ENCODE peak calls at places on chromosome 10, in seven cellular contexts. B is coronary artery; H is neural progenitor cell; M is CD4-positive, alpha-beta T cell; U is Peyer's patch; P is mammary epithelial cell; L is cardiac muscle cell. W is an unnamed sample.

GRCh38 chr10:26859241-26860025 is 1.3 kb downstream of the ABI1 start:
- DNase-seq in U (no peak), L (peak; percentile 32), H (peak; percentile 20), B (no peak), P (no peak), M (no peak), W (no peak)

GRCh38 chr10:69333205-69333604 is 54.9 kb downstream of the HK1 start:
- DNase-seq in M (no peak), H (peak; percentile 72), L (peak; percentile 83), U (peak; percentile 7), B (peak; percentile 90), P (peak; percentile 63), W (no peak)

GRCh38 chr10:123454987-123455386 is 211.2 kb upstream of the GPR26 start:
- DNase-seq in U (no peak), P (no peak), L (no peak), M (no peak), H (no peak), B (no peak), W (no peak)

GRCh38 chr10:52967806-52968795 is 195.5 kb upstream of the MBL2 start:
- DNase-seq in U (no peak), H (no peak), M (no peak), L (no peak), B (no peak), P (no peak), W (no peak)

GRCh38 chr10:114413398-114413797 is 9.1 kb upstream of the AFAP1L2 start:
- DNase-seq in L (no peak), M (no peak), B (no peak), U (no peak), H (no peak), P (peak; percentile 88), W (no peak)

GRCh38 chr10:17022898-17023297 is 106.7 kb downstream of the CUBN start:
- DNase-seq in M (no peak), L (no peak), P (no peak), U (no peak), H (no peak), B (no peak), W (no peak)

GRCh38 chr10:82889703-82890102 is 1014.7 kb downstream of the NRG3 start:
- DNase-seq in B (no peak), M (no peak), P (no peak), L (no peak), H (no peak), U (no peak), W (no peak)

GRCh38 chr10:114932945-114933344 is 5.0 kb upstream of the TRUB1 start:
- DNase-seq in U (no peak), P (no peak), B (no peak), M (no peak), L (no peak), H (no peak), W (no peak)

GRCh38 chr10:79102056-79102874 is 33.5 kb downstream of the ZMIZ1 start:
- DNase-seq in P (no peak), U (no peak), M (no peak), B (no peak), L (peak; percentile 81), H (peak; percentile 50), W (no peak)

GRCh38 chr10:69317175-69318086 is 39.1 kb downstream of the HK1 start:
- DNase-seq in M (no peak), L (no peak), B (no peak), P (peak; percentile 24), U (no peak), H (no peak), W (no peak)

GRCh38 chr10:121926669-121927360 is 1.0 kb downstream of the ATE1 start:
- DNase-seq in P (no peak), M (no peak), B (no peak), U (no peak), L (no peak), H (no peak), W (no peak)

GRCh38 chr10:132958886-132959295 is 16.5 kb upstream of the CFAP46 start:
- DNase-seq in B (no peak), H (no peak), P (no peak), M (no peak), U (no peak), L (no peak), W (no peak)

GRCh38 chr10:682931-683447 is 6.5 kb downstream of the DIP2C start:
- DNase-seq in U (no peak), P (no peak), M (no peak), H (no peak), L (no peak), B (no peak), W (no peak)

GRCh38 chr10:48604408-48605263 is at the start of gene ARHGAP22:
- DNase-seq in L (peak; percentile 50), H (peak; percentile 62), M (no peak), B (peak; percentile 79), P (peak; percentile 61), U (peak; percentile 61), W (peak; percentile 62)

GRCh38 chr10:62805139-62806092 is 896 bp downstream of the ADO start:
- DNase-seq in U (peak; percentile 71), B (peak; percentile 79), H (peak; percentile 78), L (peak; percentile 70), M (peak; percentile 64), P (peak; percentile 61), W (no peak)

GRCh38 chr10:122476034-122476695 is 14.8 kb downstream of the HTRA1 start:
- DNase-seq in P (peak; percentile 77), U (no peak), B (no peak), L (no peak), H (no peak), M (no peak), W (no peak)

GRCh38 chr10:67670401-67670800 is 25.6 kb downstream of the CTNNA3 start:
- DNase-seq in U (no peak), H (no peak), M (no peak), L (no peak), P (no peak), B (no peak), W (no peak)

GRCh38 chr10:63129888-63130287 is 3.2 kb upstream of the NRBF2 start:
- DNase-seq in L (no peak), B (no peak), U (no peak), P (no peak), M (no peak), H (peak; percentile 47), W (no peak)

DNA sequence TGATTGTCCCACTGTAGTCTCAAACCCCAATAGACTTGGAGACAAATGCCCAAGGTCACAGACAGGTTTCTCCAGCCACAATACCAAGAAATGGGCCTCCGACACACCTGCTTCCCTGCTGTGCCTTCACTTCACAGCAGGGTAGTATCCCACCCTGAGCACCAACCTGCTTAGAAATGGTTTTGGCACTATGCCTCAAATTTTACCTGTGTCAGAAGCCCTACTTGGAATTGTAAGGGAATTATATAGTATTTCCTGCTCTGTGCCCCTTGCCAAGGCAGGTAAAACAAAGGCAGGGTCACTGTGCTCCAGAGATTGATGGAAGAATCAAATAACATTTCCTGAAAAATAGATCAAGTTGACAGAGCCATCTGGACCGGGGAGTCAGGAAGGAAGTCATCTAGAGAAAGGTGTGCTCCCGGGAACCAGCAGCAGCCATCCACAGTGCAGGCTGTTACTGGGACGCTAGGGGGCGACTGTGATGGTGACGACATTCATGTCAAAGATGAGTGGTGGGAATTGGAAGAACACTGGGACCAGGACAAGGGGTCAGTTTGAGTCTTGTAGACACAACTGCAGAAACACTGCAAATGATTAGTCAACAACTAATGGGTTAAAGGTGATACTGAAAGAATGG is 117.8 kb upstream of the AKR1E2 start:
- DNase-seq in H (peak; percentile 50), L (no peak), U (no peak), P (no peak), B (no peak), M (no peak), W (no peak)
- TF ChIP-seq CTCF in H (peak; percentile 64), L (peak; percentile 33), U (no peak), P (peak; percentile 19), B (no peak), M (no peak), W (peak; percentile 64)

GRCh38 chr10:96047004-96047649 is 3.7 kb downstream of the CCNJ start:
- DNase-seq in L (no peak), M (no peak), U (no peak), P (no peak), H (no peak), B (no peak), W (no peak)
- TF ChIP-seq CTCF in L (no peak), M (no peak), U (no peak), P (peak; percentile 28), H (peak; percentile 17), B (no peak), W (no peak)

DNA sequence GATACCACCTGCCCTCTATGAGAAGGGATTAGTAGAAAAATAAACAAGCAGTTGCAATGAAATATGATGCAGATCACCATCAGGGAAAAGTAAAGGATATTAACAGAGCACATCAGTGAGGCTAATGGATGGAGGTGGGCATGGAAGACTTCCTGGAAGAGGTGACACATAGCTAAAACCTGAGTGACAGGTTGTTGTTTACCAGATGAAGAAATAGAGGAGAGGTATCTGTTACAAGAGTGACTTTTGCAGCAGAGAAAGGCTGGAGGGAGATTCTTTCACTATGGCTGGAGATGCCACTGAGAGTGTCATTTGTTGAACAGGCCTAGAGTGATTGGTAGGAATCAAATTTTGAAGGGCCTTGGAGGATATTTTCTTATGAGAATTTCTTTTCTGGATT is 646.2 kb downstream of the GATA3 start:
- DNase-seq in B (no peak), P (no peak), L (no peak), H (no peak), M (no peak), U (no peak), W (no peak)
- TF ChIP-seq CTCF in B (no peak), P (no peak), L (no peak), H (no peak), M (no peak), U (no peak), W (no peak)

GRCh38 chr10:88116491-88116890 is 253.1 kb downstream of the PTEN start:
- DNase-seq in B (no peak), M (no peak), H (no peak), U (no peak), P (peak; percentile 69), L (no peak), W (no peak)

GRCh38 chr10:88120075-88120474 is 256.6 kb downstream of the PTEN start:
- DNase-seq in U (no peak), M (no peak), H (no peak), L (no peak), B (no peak), P (no peak), W (no peak)

GRCh38 chr10:88118769-88119559 is 255.5 kb downstream of the PTEN start:
- DNase-seq in H (no peak), P (peak; percentile 45), L (no peak), M (no peak), B (no peak), U (no peak), W (no peak)

GRCh38 chr10:88117227-88117626 is 253.8 kb downstream of the PTEN start:
- DNase-seq in P (no peak), H (no peak), B (no peak), L (no peak), U (no peak), M (no peak), W (no peak)

DNA sequence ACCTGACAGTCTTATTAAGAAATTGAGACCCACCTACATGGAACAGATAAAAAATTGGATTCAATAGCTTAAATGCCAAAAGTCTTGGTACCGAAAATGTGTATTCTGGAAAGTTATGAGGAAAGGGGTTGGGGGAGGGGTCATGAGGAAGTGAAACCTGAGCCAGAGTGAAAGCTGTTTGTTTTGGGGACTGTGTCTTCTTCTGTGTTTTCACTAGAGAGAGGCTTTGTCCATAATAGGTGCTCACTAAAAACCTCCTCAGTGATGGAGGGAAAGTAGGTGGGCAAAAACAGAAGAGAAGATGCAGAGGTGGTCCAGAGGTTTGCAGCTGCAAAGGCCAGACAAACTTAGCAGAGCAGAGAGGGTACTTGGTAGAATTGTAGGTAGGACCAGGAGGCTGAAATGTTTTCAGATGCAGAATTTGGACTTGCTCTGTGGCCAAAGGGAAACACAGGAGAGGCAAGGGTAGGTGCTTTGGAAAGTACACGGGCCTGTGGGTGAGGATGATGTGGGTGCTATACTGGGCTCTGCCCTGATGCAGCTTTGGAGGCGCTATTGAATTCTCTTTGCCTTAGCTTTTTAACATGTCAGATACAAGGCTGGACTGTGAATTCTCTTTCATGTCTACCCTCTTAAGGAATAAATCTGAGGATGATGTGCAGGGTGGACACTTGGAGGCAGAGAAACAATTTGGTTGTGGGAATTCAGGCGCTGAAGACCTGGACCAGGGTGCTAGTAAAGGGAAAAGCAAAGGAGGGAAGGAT is 254.6 kb downstream of the PTEN start:
- DNase-seq in U (no peak), L (peak; percentile 45), P (no peak), B (no peak), H (peak; percentile 21), M (no peak), W (no peak)
- TF ChIP-seq CTCF in U (no peak), L (peak; percentile 16), P (peak; percentile 21), B (no peak), H (peak; percentile 41), M (no peak), W (peak; percentile 31)